ENCODE peak calls at places on chromosomes 4 and X, in ten cellular contexts. One of them, this sample, is unnamed. For H4K20me1, the result is how much of the 10 kb centered on the place peaks cover.

GRCh38 chr4:156950090-156950489 is 21.5 kb downstream of the PDGFC start:
- DNase-seq in HCT116: no peak
- DNase-seq in astrocyte: no peak
- DNase-seq in H9: no peak
- DNase-seq in neural progenitor cell: no peak
- DNase-seq in OCI-LY7: no peak
- DNase-seq in K562: no peak
- DNase-seq in IMR-90: no peak
- DNase-seq in MM.1S: no peak
- DNase-seq in hepatocyte: no peak
- DNase-seq in this sample: no peak

GRCh38 chrX:150365953-150366911 is 3.1 kb downstream of the MAMLD1 start:
- DNase-seq in hepatocyte: peak
- DNase-seq in astrocyte: peak
- DNase-seq in HCT116: no peak
- DNase-seq in OCI-LY7: no peak
- DNase-seq in neural progenitor cell: peak
- DNase-seq in MM.1S: no peak
- DNase-seq in IMR-90: peak
- DNase-seq in K562: peak
- DNase-seq in H9: peak
- DNase-seq in this sample: no peak

GRCh38 chr4:48112017-48112667 is 21.9 kb downstream of the TXK start:
- DNase-seq in OCI-LY7: no peak
- DNase-seq in hepatocyte: no peak
- DNase-seq in neural progenitor cell: no peak
- DNase-seq in MM.1S: no peak
- DNase-seq in H9: no peak
- DNase-seq in IMR-90: peak
- DNase-seq in K562: no peak
- DNase-seq in astrocyte: peak
- DNase-seq in HCT116: no peak
- DNase-seq in this sample: no peak

GRCh38 chr4:40401646-40402045 is 66.5 kb downstream of the CHRNA9 start:
- DNase-seq in H9: no peak
- DNase-seq in K562: no peak
- DNase-seq in neural progenitor cell: no peak
- DNase-seq in hepatocyte: no peak
- DNase-seq in IMR-90: peak
- DNase-seq in MM.1S: no peak
- DNase-seq in astrocyte: no peak
- DNase-seq in OCI-LY7: no peak
- DNase-seq in HCT116: no peak
- DNase-seq in this sample: no peak

GRCh38 chr4:181569553-181569952 is 673.6 kb upstream of the TENM3 start:
- DNase-seq in K562: peak
- DNase-seq in IMR-90: peak
- DNase-seq in MM.1S: peak
- DNase-seq in HCT116: peak
- DNase-seq in neural progenitor cell: peak
- DNase-seq in H9: no peak
- DNase-seq in astrocyte: peak
- DNase-seq in OCI-LY7: peak
- DNase-seq in hepatocyte: peak
- DNase-seq in this sample: no peak

GRCh38 chr4:189202869-189203271 is 737.8 kb upstream of the FRG1 start:
- DNase-seq in astrocyte: peak
- DNase-seq in HCT116: no peak
- DNase-seq in MM.1S: no peak
- DNase-seq in hepatocyte: peak
- DNase-seq in neural progenitor cell: no peak
- DNase-seq in OCI-LY7: no peak
- DNase-seq in K562: no peak
- DNase-seq in H9: no peak
- DNase-seq in IMR-90: peak
- DNase-seq in this sample: no peak

GRCh38 chr4:33060873-33061542 is 2340.8 kb downstream of the PCDH7 start:
- DNase-seq in IMR-90: peak
- DNase-seq in neural progenitor cell: peak
- DNase-seq in MM.1S: peak
- DNase-seq in K562: no peak
- DNase-seq in H9: peak
- DNase-seq in hepatocyte: peak
- DNase-seq in OCI-LY7: peak
- DNase-seq in astrocyte: peak
- DNase-seq in HCT116: peak
- DNase-seq in this sample: peak

GRCh38 chr4:7155611-7156071 is 36.7 kb upstream of the SORCS2 start:
- DNase-seq in neural progenitor cell: no peak
- DNase-seq in astrocyte: peak
- DNase-seq in OCI-LY7: no peak
- DNase-seq in K562: peak
- DNase-seq in HCT116: no peak
- DNase-seq in MM.1S: no peak
- DNase-seq in IMR-90: no peak
- DNase-seq in hepatocyte: no peak
- DNase-seq in H9: peak
- DNase-seq in this sample: no peak

GRCh38 chrX:3811331-3812311 is 98.2 kb upstream of the PRKX start:
- DNase-seq in H9: no peak
- DNase-seq in IMR-90: peak
- DNase-seq in neural progenitor cell: peak
- DNase-seq in K562: peak
- DNase-seq in HCT116: peak
- DNase-seq in OCI-LY7: peak
- DNase-seq in astrocyte: peak
- DNase-seq in hepatocyte: peak
- DNase-seq in MM.1S: peak
- DNase-seq in this sample: peak

GRCh38 chr4:74464291-74464690 is 19.4 kb downstream of the AREG start:
- DNase-seq in HCT116: no peak
- DNase-seq in OCI-LY7: no peak
- DNase-seq in hepatocyte: no peak
- DNase-seq in K562: no peak
- DNase-seq in IMR-90: no peak
- DNase-seq in MM.1S: no peak
- DNase-seq in H9: no peak
- DNase-seq in astrocyte: no peak
- DNase-seq in neural progenitor cell: no peak
- DNase-seq in this sample: no peak

GRCh38 chr4:113223001-113223400 is 173.5 kb downstream of the ANK2 start:
- DNase-seq in hepatocyte: no peak
- DNase-seq in OCI-LY7: no peak
- DNase-seq in HCT116: no peak
- DNase-seq in K562: no peak
- DNase-seq in astrocyte: no peak
- DNase-seq in MM.1S: no peak
- DNase-seq in IMR-90: peak
- DNase-seq in H9: no peak
- DNase-seq in neural progenitor cell: no peak
- DNase-seq in this sample: no peak

GRCh38 chr4:138398297-138398696 is 156.1 kb upstream of the SLC7A11 start:
- DNase-seq in HCT116: no peak
- DNase-seq in H9: peak
- DNase-seq in OCI-LY7: no peak
- DNase-seq in astrocyte: no peak
- DNase-seq in MM.1S: no peak
- DNase-seq in K562: no peak
- DNase-seq in hepatocyte: no peak
- DNase-seq in IMR-90: no peak
- DNase-seq in neural progenitor cell: peak
- DNase-seq in this sample: no peak

GRCh38 chr4:128060130-128060619 is 937 bp upstream of the LARP1B start:
- DNase-seq in HCT116: no peak
- DNase-seq in MM.1S: peak
- DNase-seq in IMR-90: peak
- DNase-seq in astrocyte: no peak
- DNase-seq in H9: no peak
- DNase-seq in hepatocyte: no peak
- DNase-seq in neural progenitor cell: no peak
- DNase-seq in K562: peak
- DNase-seq in OCI-LY7: no peak
- DNase-seq in this sample: no peak

GRCh38 chr4:6689506-6689960 is 4.1 kb upstream of the S100P start:
- DNase-seq in MM.1S: no peak
- DNase-seq in IMR-90: no peak
- DNase-seq in H9: peak
- DNase-seq in HCT116: no peak
- DNase-seq in OCI-LY7: no peak
- DNase-seq in hepatocyte: peak
- DNase-seq in astrocyte: no peak
- DNase-seq in K562: no peak
- DNase-seq in neural progenitor cell: no peak
- DNase-seq in this sample: peak

GRCh38 chrX:40063555-40063954 is 34.2 kb downstream of the BCOR start:
- DNase-seq in astrocyte: no peak
- DNase-seq in MM.1S: no peak
- DNase-seq in H9: no peak
- DNase-seq in HCT116: no peak
- DNase-seq in K562: no peak
- DNase-seq in IMR-90: no peak
- DNase-seq in neural progenitor cell: no peak
- DNase-seq in OCI-LY7: no peak
- DNase-seq in hepatocyte: no peak
- DNase-seq in this sample: no peak

GRCh38 chrX:40061871-40062524 is 35.8 kb downstream of the BCOR start:
- DNase-seq in astrocyte: no peak
- DNase-seq in MM.1S: no peak
- DNase-seq in neural progenitor cell: no peak
- DNase-seq in K562: no peak
- DNase-seq in hepatocyte: peak
- DNase-seq in H9: peak
- DNase-seq in IMR-90: no peak
- DNase-seq in HCT116: no peak
- DNase-seq in OCI-LY7: no peak
- DNase-seq in this sample: no peak

GRCh38 chrX:40064055-40064597 is 33.6 kb downstream of the BCOR start:
- DNase-seq in OCI-LY7: no peak
- DNase-seq in H9: peak
- DNase-seq in MM.1S: no peak
- DNase-seq in astrocyte: no peak
- DNase-seq in IMR-90: no peak
- DNase-seq in HCT116: no peak
- DNase-seq in hepatocyte: no peak
- DNase-seq in K562: no peak
- DNase-seq in neural progenitor cell: no peak
- DNase-seq in this sample: no peak

GRCh38 chrX:40061005-40061404 is 36.8 kb downstream of the BCOR start:
- DNase-seq in MM.1S: no peak
- DNase-seq in K562: no peak
- DNase-seq in HCT116: no peak
- DNase-seq in H9: no peak
- DNase-seq in OCI-LY7: no peak
- DNase-seq in IMR-90: no peak
- DNase-seq in neural progenitor cell: no peak
- DNase-seq in astrocyte: no peak
- DNase-seq in hepatocyte: no peak
- DNase-seq in this sample: no peak

DNA sequence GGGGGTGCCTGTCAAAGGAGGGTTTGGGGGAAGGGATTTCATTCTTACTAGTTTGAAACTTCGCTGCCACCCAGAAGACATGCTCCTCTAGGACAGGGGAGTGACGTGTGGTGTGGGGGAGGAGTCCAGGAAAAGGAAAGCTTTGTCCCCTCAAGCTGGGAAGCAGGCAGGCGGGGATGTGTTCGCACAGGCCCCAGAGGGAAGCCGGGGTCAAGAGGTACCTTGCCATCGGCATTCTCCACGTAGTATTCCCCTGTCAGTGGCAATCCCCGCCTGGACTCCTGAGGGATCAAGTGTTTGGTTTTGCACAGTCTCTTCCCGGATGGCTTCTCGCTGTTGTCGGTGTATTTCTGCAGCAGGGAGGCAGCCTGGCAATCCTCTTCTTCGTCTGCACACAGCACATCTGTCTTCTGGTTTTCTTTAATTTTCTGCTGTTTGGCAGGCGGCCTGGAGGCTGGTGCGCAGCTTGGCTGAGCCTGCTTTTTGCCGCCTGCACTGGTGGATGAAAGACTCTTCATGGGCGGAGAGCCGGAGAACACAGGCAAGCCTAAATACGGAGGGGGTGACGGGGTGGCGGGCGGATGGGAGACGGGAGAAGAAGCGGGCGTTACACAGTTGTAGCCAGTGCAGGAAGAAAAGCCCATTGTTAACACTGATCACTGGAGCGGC is 35.1 kb downstream of the BCOR start:
- DNase-seq in OCI-LY7: no peak
- DNase-seq in astrocyte: no peak
- DNase-seq in K562: no peak
- DNase-seq in hepatocyte: peak
- DNase-seq in H9: no peak
- DNase-seq in MM.1S: no peak
- DNase-seq in HCT116: no peak
- DNase-seq in neural progenitor cell: no peak
- DNase-seq in IMR-90: no peak
- DNase-seq in this sample: no peak
- H4K20me1 ChIP-seq in OCI-LY7: under half
- H4K20me1 ChIP-seq in astrocyte: under half
- H4K20me1 ChIP-seq in K562: under half
- H4K20me1 ChIP-seq in hepatocyte: under half
- H4K20me1 ChIP-seq in H9: under half
- H4K20me1 ChIP-seq in MM.1S: under half
- H4K20me1 ChIP-seq in HCT116: under half
- H4K20me1 ChIP-seq in neural progenitor cell: under half
- H4K20me1 ChIP-seq in IMR-90: under half
- H4K20me1 ChIP-seq in this sample: under half

GRCh38 chrX:137031517-137032377 is 2.0 kb downstream of the GPR101 start:
- DNase-seq in K562: peak
- DNase-seq in OCI-LY7: no peak
- DNase-seq in hepatocyte: peak
- DNase-seq in H9: peak
- DNase-seq in MM.1S: peak
- DNase-seq in neural progenitor cell: peak
- DNase-seq in astrocyte: peak
- DNase-seq in IMR-90: peak
- DNase-seq in HCT116: no peak
- DNase-seq in this sample: no peak
- H2AFZ ChIP-seq in K562: peak
- H2AFZ ChIP-seq in OCI-LY7: no peak
- H2AFZ ChIP-seq in hepatocyte: no peak
- H2AFZ ChIP-seq in H9: no peak
- H2AFZ ChIP-seq in MM.1S: peak
- H2AFZ ChIP-seq in neural progenitor cell: no peak
- H2AFZ ChIP-seq in astrocyte: peak
- H2AFZ ChIP-seq in IMR-90: peak
- H2AFZ ChIP-seq in HCT116: no peak
- H2AFZ ChIP-seq in this sample: no peak

GRCh38 chr4:1873291-1873690 is 2.1 kb downstream of the NSD2 start:
- DNase-seq in neural progenitor cell: peak
- DNase-seq in IMR-90: no peak
- DNase-seq in OCI-LY7: no peak
- DNase-seq in H9: no peak
- DNase-seq in hepatocyte: no peak
- DNase-seq in astrocyte: no peak
- DNase-seq in MM.1S: no peak
- DNase-seq in HCT116: no peak
- DNase-seq in K562: peak
- DNase-seq in this sample: no peak
- H4K20me1 ChIP-seq in neural progenitor cell: half or more
- H4K20me1 ChIP-seq in IMR-90: under half
- H4K20me1 ChIP-seq in OCI-LY7: under half
- H4K20me1 ChIP-seq in H9: under half
- H4K20me1 ChIP-seq in hepatocyte: under half
- H4K20me1 ChIP-seq in astrocyte: under half
- H4K20me1 ChIP-seq in MM.1S: under half
- H4K20me1 ChIP-seq in HCT116: under half
- H4K20me1 ChIP-seq in K562: under half
- H4K20me1 ChIP-seq in this sample: under half

GRCh38 chrX:152898442-152898841 is 575 bp downstream of the ZNF185 start:
- DNase-seq in H9: no peak
- DNase-seq in HCT116: no peak
- DNase-seq in neural progenitor cell: peak
- DNase-seq in K562: no peak
- DNase-seq in IMR-90: no peak
- DNase-seq in MM.1S: no peak
- DNase-seq in OCI-LY7: no peak
- DNase-seq in astrocyte: no peak
- DNase-seq in hepatocyte: no peak
- DNase-seq in this sample: no peak
- H2AFZ ChIP-seq in H9: no peak
- H2AFZ ChIP-seq in HCT116: no peak
- H2AFZ ChIP-seq in neural progenitor cell: no peak
- H2AFZ ChIP-seq in K562: no peak
- H2AFZ ChIP-seq in IMR-90: peak
- H2AFZ ChIP-seq in MM.1S: no peak
- H2AFZ ChIP-seq in OCI-LY7: no peak
- H2AFZ ChIP-seq in astrocyte: no peak
- H2AFZ ChIP-seq in hepatocyte: no peak
- H2AFZ ChIP-seq in this sample: peak

This sample was measured in PC-9.